ENCODE peak calls at places on chromosomes 6 and 20, in seven cellular contexts. I is stomach; Y is SK-N-SH; Q is cardiac muscle cell; Z is CD8-positive, alpha-beta T cell; F is right atrium auricular region; D is heart left ventricle. N is an unnamed sample.

GRCh38 chr20:50110141-50111047 is 2.6 kb downstream of the UBE2V1 start:
- DNase-seq in D (no peak), Q (no peak), Y (no peak), I (peak; percentile 33), Z (peak; percentile 39), F (no peak), N (no peak)

GRCh38 chr6:137693737-137694136 is 173.3 kb upstream of the TNFAIP3 start:
- DNase-seq in Q (no peak), I (no peak), Y (no peak), D (no peak), F (no peak), Z (no peak), N (no peak)

GRCh38 chr6:91476000-91476399 is 889.1 kb upstream of the MAP3K7 start:
- DNase-seq in Q (peak; percentile 42), F (no peak), D (no peak), I (no peak), Y (peak; percentile 1), Z (no peak), N (no peak)

GRCh38 chr6:158836625-158837311 is 17.6 kb upstream of the EZR start:
- DNase-seq in Y (no peak), D (no peak), Q (no peak), I (no peak), Z (no peak), F (no peak), N (no peak)

GRCh38 chr6:34362909-34363713 is 29.4 kb downstream of the NUDT3 start:
- DNase-seq in Q (peak; percentile 42), F (no peak), Y (no peak), D (no peak), Z (no peak), I (no peak), N (no peak)

GRCh38 chr20:56393133-56393472 is 658 bp downstream of the CSTF1 start:
- DNase-seq in Z (no peak), Q (no peak), I (no peak), F (no peak), D (no peak), Y (peak; percentile 34), N (no peak)

GRCh38 chr20:16391003-16391402 is 182.2 kb downstream of the KIF16B start:
- DNase-seq in Q (no peak), I (no peak), Y (no peak), F (no peak), Z (no peak), D (no peak), N (no peak)

GRCh38 chr6:139334791-139335446 is 39.5 kb downstream of the CITED2 start:
- DNase-seq in Z (no peak), Q (no peak), F (no peak), I (no peak), D (no peak), Y (no peak), N (peak; percentile 38)

GRCh38 chr20:58854638-58855471 is 2.3 kb downstream of the GNAS start:
- DNase-seq in I (no peak), D (no peak), Z (no peak), Q (no peak), Y (peak; percentile 57), F (no peak), N (no peak)

GRCh38 chr6:13338038-13338437 is 9.7 kb upstream of the TBC1D7 start:
- DNase-seq in Y (no peak), Z (no peak), F (no peak), I (no peak), Q (no peak), D (no peak), N (no peak)

GRCh38 chr6:16849280-16850210 is 88.3 kb upstream of the ATXN1 start:
- DNase-seq in Q (no peak), D (no peak), F (no peak), Y (no peak), I (no peak), Z (no peak), N (no peak)

GRCh38 chr6:45929421-45930361 is 86.0 kb downstream of the CLIC5 start:
- DNase-seq in Q (no peak), Y (no peak), D (no peak), F (no peak), Z (no peak), I (no peak), N (no peak)

GRCh38 chr6:134550604-134551003 is 232.7 kb upstream of the SGK1 start:
- DNase-seq in I (no peak), D (no peak), Q (no peak), F (no peak), Y (no peak), Z (no peak), N (peak; percentile 38)

GRCh38 chr6:37531026-37531425 is 31.3 kb upstream of the CCDC167 start:
- DNase-seq in Q (no peak), F (no peak), I (no peak), Z (no peak), D (no peak), Y (no peak), N (no peak)

GRCh38 chr6:90730191-90730673 is 143.4 kb upstream of the MAP3K7 start:
- DNase-seq in D (no peak), Q (no peak), Z (no peak), F (no peak), I (no peak), Y (no peak), N (no peak)

GRCh38 chr20:46523696-46524328 is 10.5 kb upstream of the ZNF334 start:
- DNase-seq in D (no peak), Y (no peak), I (no peak), F (no peak), Q (peak; percentile 63), Z (no peak), N (no peak)

GRCh38 chr20:46204594-46205205 is 86.6 kb downstream of the CD40 start:
- DNase-seq in D (no peak), Y (no peak), Q (no peak), I (no peak), Z (no peak), F (no peak), N (no peak)

GRCh38 chr6:109853426-109853825 is 124.7 kb upstream of the GPR6 start:
- DNase-seq in D (no peak), I (no peak), Q (no peak), F (no peak), Y (no peak), Z (no peak), N (no peak)

GRCh38 chr6:86724695-86725094 is 212.6 kb upstream of the HTR1E start:
- DNase-seq in I (no peak), Y (no peak), D (peak; percentile 23), Z (no peak), Q (no peak), F (no peak), N (no peak)

GRCh38 chr6:86728976-86729375 is 208.4 kb upstream of the HTR1E start:
- DNase-seq in Z (no peak), D (no peak), I (no peak), Q (no peak), F (no peak), Y (no peak), N (no peak)

GRCh38 chr6:86723131-86723530 is 214.2 kb upstream of the HTR1E start:
- DNase-seq in Q (no peak), Y (no peak), F (no peak), Z (no peak), D (no peak), I (no peak), N (no peak)

GRCh38 chr6:86723729-86724128 is 213.6 kb upstream of the HTR1E start:
- DNase-seq in D (no peak), Y (no peak), Z (no peak), I (no peak), Q (no peak), F (no peak), N (no peak)
- H3K27ac ChIP-seq in D (no peak overlapping the region), Y (no peak overlapping the region), Z (no peak overlapping the region), I (no peak overlapping the region), Q (no peak overlapping the region), F (no peak overlapping the region), N (no peak overlapping the region)

DNA sequence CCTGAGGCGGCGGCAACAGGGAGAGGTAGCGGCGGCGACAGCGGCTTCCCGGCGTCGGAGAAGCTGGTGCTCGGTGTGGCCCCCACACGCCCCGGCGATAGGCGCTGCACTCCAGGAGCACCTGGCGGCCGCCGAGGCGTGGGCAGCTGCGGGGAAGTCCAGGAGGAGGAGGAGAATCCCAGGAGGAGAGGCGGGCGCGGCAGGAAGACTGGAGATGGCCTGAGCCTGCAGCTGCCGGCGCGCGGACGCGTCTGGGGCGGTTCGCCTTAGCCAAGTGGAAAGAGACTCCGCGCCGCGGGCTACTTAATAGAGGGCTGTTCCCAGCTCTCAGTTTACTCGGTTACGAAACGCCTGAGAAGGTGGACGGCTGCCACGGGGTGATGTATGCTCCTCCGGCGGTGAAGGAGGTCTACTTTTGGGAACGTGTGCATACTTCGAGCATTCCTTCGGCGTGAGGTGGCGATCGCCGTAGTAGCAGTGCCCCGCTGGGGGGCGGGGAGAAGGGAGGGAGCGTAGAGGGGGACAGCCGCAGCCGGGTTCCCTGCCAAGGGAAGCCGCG is at the start of gene COL12A1:
- DNase-seq in Y (peak; percentile 32), D (peak; percentile 93), I (peak; percentile 80), Z (no peak), Q (peak; percentile 71), F (peak; percentile 96), N (peak; percentile 84)
- H3K27ac ChIP-seq in Y (no peak within 1 kb of the TSS), D (peak within 1 kb of the TSS; percentile 77), I (peak within 1 kb of the TSS; percentile 89), Z (no peak within 1 kb of the TSS), Q (no peak within 1 kb of the TSS), F (peak within 1 kb of the TSS; percentile 71), N (peak within 1 kb of the TSS; percentile 66)

DNA sequence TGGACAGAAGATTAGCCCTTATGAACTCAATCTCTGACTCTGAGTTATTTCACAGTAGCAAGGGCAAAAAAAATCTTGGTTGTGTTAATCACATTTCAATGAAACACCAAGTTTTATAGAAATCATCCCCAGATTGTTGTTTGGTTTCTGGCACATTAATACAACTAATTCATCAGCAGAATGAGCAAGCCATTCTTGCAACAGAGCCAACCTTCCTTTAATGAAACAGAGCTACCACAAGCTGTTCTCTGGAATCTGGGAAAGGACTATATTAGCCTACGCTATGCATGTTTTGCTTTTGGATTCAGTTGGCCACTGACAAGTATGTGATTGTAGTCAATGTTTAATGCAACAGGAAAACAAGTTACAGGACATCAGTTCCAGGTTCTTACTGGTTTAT is 13.8 kb upstream of the POPDC3 start:
- DNase-seq in Y (no peak), Q (no peak), Z (no peak), D (no peak), I (no peak), F (no peak), N (no peak)
- H3K27ac ChIP-seq in Y (no peak overlapping the region), Q (no peak overlapping the region), Z (no peak overlapping the region), D (no peak overlapping the region), I (no peak overlapping the region), F (no peak overlapping the region), N (no peak overlapping the region)

GRCh38 chr6:72579865-72580264 is 42.0 kb upstream of the KCNQ5 start:
- DNase-seq in Z (no peak), D (no peak), F (no peak), Y (no peak), Q (no peak), I (no peak), N (no peak)

GRCh38 chr6:72580281-72580940 is 41.5 kb upstream of the KCNQ5 start:
- DNase-seq in I (no peak), Z (no peak), Y (peak; percentile 11), Q (peak; percentile 49), F (no peak), D (no peak), N (no peak)
- H3K27ac ChIP-seq in I (no peak overlapping the region), Z (no peak overlapping the region), Y (no peak overlapping the region), Q (no peak overlapping the region), F (no peak overlapping the region), D (no peak overlapping the region), N (no peak overlapping the region)

GRCh38 chr6:42970859-42971612 is 7.9 kb downstream of the PEX6 start:
- DNase-seq in D (no peak), I (no peak), Z (no peak), F (no peak), Y (no peak), Q (no peak), N (no peak)
- H3K27ac ChIP-seq in D (no peak overlapping the region), I (no peak overlapping the region), Z (no peak overlapping the region), F (no peak overlapping the region), Y (peak overlapping the region; percentile 44), Q (no peak overlapping the region), N (no peak overlapping the region)

GRCh38 chr6:32973934-32974333 is 5.5 kb downstream of the BRD2 start:
- DNase-seq in Q (no peak), Z (peak; percentile 30), I (no peak), F (no peak), D (no peak), Y (peak; percentile 54), N (no peak)
- H3K27ac ChIP-seq in Q (no peak overlapping the region), Z (peak overlapping the region; percentile 69), I (peak overlapping the region; percentile 100), F (no peak overlapping the region), D (peak overlapping the region; percentile 100), Y (peak overlapping the region; percentile 74), N (peak overlapping the region; percentile 100)